ENCODE peak calls at places on chromosomes 13 and 19, in eight cellular contexts. N, W, K, T, P, B, Y and E are unnamed samples.
A peak's percentile ranks its signal among the peaks of the same experiment; 100 is the strongest.

GRCh38 chr19:16319466-16319865 is 5.2 kb upstream of the KLF2 start:
- DNase-seq in N (no peak), W (peak; percentile 23), K (peak; percentile 37), T (peak; percentile 49), P (no peak), B (no peak), Y (no peak), E (no peak)

GRCh38 chr13:44331446-44331845 is 42.2 kb upstream of the SERP2 start:
- DNase-seq in N (no peak), W (no peak), K (no peak), T (no peak), P (no peak), B (no peak), Y (no peak), E (no peak)

GRCh38 chr19:29872224-29872731 is 60.5 kb downstream of the CCNE1 start:
- DNase-seq in N (no peak), W (no peak), K (peak; percentile 31), T (no peak), P (no peak), B (no peak), Y (peak; percentile 79), E (no peak)

GRCh38 chr19:14056069-14056666 is 5.7 kb downstream of the PALM3 start:
- DNase-seq in N (no peak), W (no peak), K (no peak), T (no peak), P (no peak), B (no peak), Y (no peak), E (no peak)

GRCh38 chr19:6952956-6953355 is 65.6 kb downstream of the ADGRE1 start:
- DNase-seq in N (no peak), W (no peak), K (no peak), T (no peak), P (no peak), B (no peak), Y (no peak), E (no peak)

GRCh38 chr19:51689751-51690358 is 3.3 kb upstream of the SPACA6 start:
- DNase-seq in N (no peak), W (peak; percentile 35), K (no peak), T (no peak), P (peak; percentile 36), B (no peak), Y (peak; percentile 84), E (no peak)

GRCh38 chr19:11530432-11530831 is 1.5 kb upstream of the ECSIT start:
- DNase-seq in N (no peak), W (peak; percentile 59), K (peak; percentile 74), T (peak; percentile 78), P (peak; percentile 37), B (no peak), Y (peak; percentile 89), E (peak; percentile 84)

GRCh38 chr19:51480590-51480989 is 2.3 kb downstream of the CEACAM18 start:
- DNase-seq in N (no peak), W (no peak), K (peak; percentile 23), T (no peak), P (peak; percentile 32), B (no peak), Y (no peak), E (peak; percentile 57)

GRCh38 chr13:114104626-114105350 is 27.6 kb downstream of the RASA3 start:
- DNase-seq in N (no peak), W (no peak), K (no peak), T (no peak), P (no peak), B (no peak), Y (peak; percentile 79), E (no peak)

GRCh38 chr13:35159041-35159440 is 217.0 kb downstream of the NBEA start:
- DNase-seq in N (no peak), W (no peak), K (no peak), T (no peak), P (no peak), B (no peak), Y (no peak), E (no peak)

GRCh38 chr13:37495046-37495445 is 103.5 kb downstream of the POSTN start:
- DNase-seq in N (no peak), W (peak; percentile 82), K (no peak), T (peak; percentile 10), P (no peak), B (no peak), Y (no peak), E (peak; percentile 64)

GRCh38 chr13:27036236-27036981 is 135.2 kb downstream of the USP12 start:
- DNase-seq in N (no peak), W (peak; percentile 53), K (no peak), T (no peak), P (no peak), B (no peak), Y (no peak), E (peak; percentile 72)

GRCh38 chr13:95553614-95554385 is 1.3 kb downstream of the CLDN10 start:
- DNase-seq in N (no peak), W (no peak), K (peak; percentile 2), T (no peak), P (no peak), B (no peak), Y (no peak), E (peak; percentile 47)

GRCh38 chr19:18436651-18437478 is 1.1 kb downstream of the ISYNA1 start:
- DNase-seq in N (no peak), W (peak; percentile 65), K (peak; percentile 93), T (peak; percentile 69), P (peak; percentile 85), B (no peak), Y (peak; percentile 91), E (peak; percentile 38)

GRCh38 chr13:82625753-82626152 is 1256.5 kb downstream of the SLITRK1 start:
- DNase-seq in N (no peak), W (no peak), K (no peak), T (no peak), P (no peak), B (no peak), Y (no peak), E (no peak)

GRCh38 chr13:50410921-50411712 is 395.9 kb downstream of the KCNRG start:
- DNase-seq in N (peak; percentile 61), W (peak; percentile 76), K (peak; percentile 22), T (peak; percentile 86), P (peak; percentile 22), B (no peak), Y (peak; percentile 84), E (peak; percentile 82)

GRCh38 chr19:31232220-31232619 is 117.0 kb downstream of the TSHZ3 start:
- DNase-seq in N (peak; percentile 32), W (peak; percentile 48), K (no peak), T (peak; percentile 72), P (no peak), B (no peak), Y (no peak), E (no peak)

GRCh38 chr19:55653651-55654322 is 1.0 kb upstream of the U2AF2 start:
- DNase-seq in N (peak; percentile 97), W (peak; percentile 99), K (peak; percentile 97), T (peak; percentile 99), P (peak; percentile 89), B (peak; percentile 99), Y (peak; percentile 99), E (peak; percentile 99)